ENCODE peak calls at places on chromosome 19, in six cellular contexts. O is effector memory CD4-positive, alpha-beta T cell; E is lower lobe of right lung; R is colonic mucosa; V is CD8-positive, alpha-beta memory T cell; D is Peyer's patch. M is an unnamed sample.
A peak's percentile ranks its signal among the peaks of the same experiment; 100 is the strongest.

GRCh38 chr19:54096642-54097106 is 3.9 kb downstream of the OSCAR start:
- DNase-seq in O (no peak), E (no peak), R (no peak), V (no peak), D (no peak), M (no peak)

GRCh38 chr19:45376045-45376724 is 5.8 kb upstream of the ERCC2 start:
- DNase-seq in O (no peak), E (no peak), R (no peak), V (no peak), D (no peak), M (peak; percentile 79)

GRCh38 chr19:15476334-15476733 is 3.0 kb downstream of the PGLYRP2 start:
- DNase-seq in O (no peak), E (no peak), R (no peak), V (no peak), D (no peak), M (no peak)

GRCh38 chr19:45630463-45630862 is 8.7 kb downstream of the EML2 start:
- DNase-seq in O (no peak), E (no peak), R (no peak), V (no peak), D (no peak), M (no peak)

GRCh38 chr19:15283141-15283885 is 49.0 kb downstream of the BRD4 start:
- DNase-seq in O (no peak), E (no peak), R (no peak), V (no peak), D (no peak), M (no peak)

GRCh38 chr19:13841339-13842293 is 35.3 kb upstream of the NANOS3 start:
- DNase-seq in O (peak; percentile 37), E (peak; percentile 84), R (peak; percentile 82), V (peak; percentile 70), D (no peak), M (no peak)

GRCh38 chr19:28341810-28342350 is 871.1 kb downstream of the UQCRFS1 start:
- DNase-seq in O (no peak), E (no peak), R (no peak), V (no peak), D (no peak), M (no peak)

GRCh38 chr19:33022472-33023116 is 42.1 kb downstream of the RHPN2 start:
- DNase-seq in O (no peak), E (no peak), R (no peak), V (no peak), D (no peak), M (peak; percentile 86)

GRCh38 chr19:36489920-36490415 is 607 bp upstream of the ZNF566 start:
- DNase-seq in O (peak; percentile 46), E (peak; percentile 79), R (peak; percentile 85), V (peak; percentile 84), D (peak; percentile 83), M (peak; percentile 92)

GRCh38 chr19:53813996-53814395 is 10.1 kb downstream of the NLRP12 start:
- DNase-seq in O (no peak), E (no peak), R (no peak), V (no peak), D (no peak), M (no peak)

DNA sequence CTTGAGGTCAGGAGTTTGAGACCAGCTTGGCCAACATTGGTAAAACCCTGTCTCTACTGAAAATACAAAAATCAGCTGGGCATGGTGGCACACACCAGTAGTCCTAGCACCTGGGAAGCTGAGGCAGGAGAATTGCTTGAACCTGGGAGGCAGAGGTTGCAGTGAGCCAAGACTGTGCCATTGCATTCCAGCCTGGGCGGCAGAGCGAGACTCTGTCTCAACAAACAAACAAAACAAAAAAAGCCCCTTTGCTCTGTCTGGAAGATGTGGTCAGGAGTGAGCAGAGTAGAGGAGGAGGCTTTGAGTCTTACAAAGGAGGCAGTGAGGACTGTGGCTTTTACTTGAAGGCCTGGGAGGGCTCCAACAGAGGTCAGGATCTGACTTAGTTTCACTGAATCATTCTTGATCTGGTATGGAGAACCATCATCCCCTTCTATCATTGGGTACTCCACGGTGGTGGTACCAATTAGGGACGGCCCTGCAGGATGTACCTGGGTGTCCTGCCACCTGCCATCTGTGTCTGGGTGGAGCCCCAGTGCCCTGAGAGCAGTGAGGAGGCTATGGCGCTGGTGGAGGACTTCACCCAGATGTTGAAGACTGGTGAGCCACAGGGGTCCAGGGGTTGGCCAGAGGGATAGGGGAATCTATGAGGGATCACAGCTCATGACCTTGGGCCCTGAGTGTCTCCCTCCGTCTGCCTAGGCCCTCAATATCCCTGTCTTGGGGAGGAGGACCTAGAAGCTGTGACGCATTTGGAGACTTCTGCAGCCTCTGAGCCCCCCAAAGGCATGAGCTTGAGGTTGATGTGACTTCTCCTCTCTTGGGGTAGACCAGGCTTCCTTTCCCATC is 4.7 kb upstream of the MZF1 start:
- DNase-seq in O (no peak), E (no peak), R (peak; percentile 18), V (no peak), D (no peak), M (no peak)
- H3K4me3 ChIP-seq in O (no peak overlapping the region), E (no peak overlapping the region), R (no peak overlapping the region), V (no peak overlapping the region), D (no peak overlapping the region), M (no peak overlapping the region)

GRCh38 chr19:34184880-34185491 is 12.7 kb downstream of the LSM14A start:
- DNase-seq in O (no peak), E (no peak), R (no peak), V (no peak), D (no peak), M (no peak)
- H3K4me1 ChIP-seq in O (peaks cover 42% of the 10 kb centered on the region), E (peaks cover 74% of the 10 kb centered on the region), R (no peaks in the 10 kb centered on the region), V (peaks cover 93% of the 10 kb centered on the region), D (no peaks in the 10 kb centered on the region), M (peaks cover 2% of the 10 kb centered on the region)

GRCh38 chr19:47226426-47227346 is 4.3 kb downstream of the BBC3 start:
- DNase-seq in O (peak; percentile 45), E (peak; percentile 93), R (peak; percentile 95), V (peak; percentile 79), D (peak; percentile 91), M (no peak)
- H3K4me3 ChIP-seq in O (peak overlapping the region; percentile 59), E (peak overlapping the region; percentile 91), R (peak overlapping the region; percentile 34), V (peak overlapping the region; percentile 74), D (peak overlapping the region; percentile 96), M (peak overlapping the region; percentile 74)

DNA sequence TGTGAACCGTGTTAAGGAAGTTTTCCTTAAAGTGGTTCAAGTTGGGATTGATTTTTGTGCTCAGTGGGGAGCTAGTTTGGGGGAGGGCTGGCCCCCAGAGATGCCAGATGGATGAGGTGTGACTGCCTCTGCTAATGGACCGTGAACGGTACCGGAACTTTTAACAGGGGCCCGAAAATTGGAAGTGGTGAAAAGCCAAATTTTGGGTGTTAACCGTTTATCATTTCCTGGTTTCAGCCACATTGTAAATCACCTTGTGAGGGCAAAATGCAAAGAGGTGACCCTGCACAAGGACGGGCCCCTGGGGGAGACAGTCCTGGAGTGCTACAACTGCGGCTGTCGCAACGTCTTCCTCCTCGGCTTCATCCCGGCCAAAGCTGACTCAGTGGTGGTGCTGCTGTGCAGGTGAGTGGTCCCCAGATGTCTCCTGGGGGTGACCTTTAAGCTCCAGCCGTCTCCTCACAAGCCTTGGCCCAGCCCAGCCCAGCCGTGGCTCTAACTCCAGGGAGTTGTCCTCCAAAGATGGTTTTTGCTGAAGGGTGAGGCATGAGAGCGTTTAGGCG is 18.2 kb downstream of the UPF1 start:
- DNase-seq in O (no peak), E (no peak), R (no peak), V (no peak), D (no peak), M (no peak)
- H3K4me1 ChIP-seq in O (peaks cover 6% of the 10 kb centered on the region), E (peaks cover 61% of the 10 kb centered on the region), R (peaks cover 9% of the 10 kb centered on the region), V (peaks cover 22% of the 10 kb centered on the region), D (no peaks in the 10 kb centered on the region), M (no peaks in the 10 kb centered on the region)

GRCh38 chr19:3366104-3366760 is at the start of gene NFIC:
- DNase-seq in O (no peak), E (peak; percentile 83), R (peak; percentile 70), V (peak; percentile 59), D (peak; percentile 25), M (no peak)
- H3K4me3 ChIP-seq in O (peak within 1 kb of the TSS; percentile 65), E (peak within 1 kb of the TSS; percentile 76), R (peak within 1 kb of the TSS; percentile 64), V (peak within 1 kb of the TSS; percentile 22), D (peak within 1 kb of the TSS; percentile 92), M (peak within 1 kb of the TSS; percentile 39)

DNA sequence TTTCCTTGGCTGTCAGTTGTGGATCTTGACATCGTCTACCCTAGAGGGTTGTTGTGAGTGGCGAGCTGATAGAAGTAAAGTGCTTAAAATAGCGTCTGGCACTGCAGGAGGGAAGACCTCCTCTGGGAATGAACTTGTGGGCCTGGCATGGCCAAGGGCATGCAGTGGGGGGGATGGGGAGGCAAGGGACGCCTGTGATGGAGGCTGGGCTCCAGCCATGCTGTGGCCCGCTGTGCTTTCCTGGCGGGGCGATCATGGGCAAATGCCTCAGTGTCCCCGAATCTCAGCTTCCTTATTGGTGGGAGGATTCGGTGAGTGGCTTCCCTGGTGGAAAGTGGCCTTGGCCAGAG is 10.7 kb downstream of the CARM1 start:
- DNase-seq in O (no peak), E (no peak), R (no peak), V (no peak), D (no peak), M (no peak)
- H3K4me1 ChIP-seq in O (peaks cover 3% of the 10 kb centered on the region), E (peaks cover 8% of the 10 kb centered on the region), R (peaks cover 9% of the 10 kb centered on the region), V (peaks cover 9% of the 10 kb centered on the region), D (no peaks in the 10 kb centered on the region), M (peaks cover 9% of the 10 kb centered on the region)

GRCh38 chr19:58002384-58003152 is at the start of gene ZNF606:
- DNase-seq in O (peak; percentile 64), E (peak; percentile 93), R (peak; percentile 88), V (peak; percentile 88), D (peak; percentile 81), M (peak; percentile 61)

GRCh38 chr19:58003153-58003828 is 671 bp upstream of the ZNF606 start:
- DNase-seq in O (no peak), E (no peak), R (no peak), V (no peak), D (no peak), M (no peak)

GRCh38 chr19:58001895-58002369 is 688 bp downstream of the ZNF606 start:
- DNase-seq in O (no peak), E (no peak), R (peak; percentile 34), V (peak; percentile 53), D (no peak), M (no peak)

DNA sequence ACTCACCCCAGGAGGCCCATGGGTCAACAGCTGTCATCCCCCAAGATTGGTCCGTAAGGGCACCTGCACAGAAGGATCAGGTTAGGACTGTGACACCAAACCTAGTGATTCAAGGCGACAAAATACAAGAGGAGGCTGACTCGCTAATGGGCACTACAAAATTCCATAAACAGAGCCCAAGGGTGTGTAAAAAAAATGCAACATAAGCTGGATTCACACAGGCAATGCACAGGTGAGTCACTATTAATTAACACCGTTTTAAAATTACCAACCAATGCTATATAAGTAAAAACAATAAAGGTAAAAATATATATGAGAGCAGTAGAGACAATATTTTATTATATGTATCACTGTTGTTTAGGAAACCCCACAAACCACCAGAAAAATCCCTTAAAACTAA is 1.9 kb downstream of the ZNF606 start:
- DNase-seq in O (no peak), E (no peak), R (no peak), V (no peak), D (no peak), M (no peak)
- H3K4me3 ChIP-seq in O (no peak overlapping the region), E (no peak overlapping the region), R (no peak overlapping the region), V (no peak overlapping the region), D (no peak overlapping the region), M (no peak overlapping the region)